ENCODE peak calls at places on chromosomes 2 and 18, in five cellular contexts. D is smooth muscle cell of the brain vasculature, P is mucosa of descending colon, S is A549, H is progenitor cell of endocrine pancreas. Z is an unnamed sample.

GRCh38 chr2:179936654-179937053 is 70.4 kb downstream of the CWC22 start:
- DNase-seq in D (no peak), P (no peak), S (no peak), H (peak), Z (no peak)

GRCh38 chr2:137957033-137957432 is 7.2 kb upstream of the HNMT start:
- DNase-seq in D (no peak), P (no peak), S (no peak), H (no peak), Z (no peak)

GRCh38 chr18:28149810-28150420 is 27.0 kb downstream of the CDH2 start:
- DNase-seq in D (no peak), P (no peak), S (no peak), H (no peak), Z (no peak)

GRCh38 chr2:226077031-226077430 is 677.5 kb downstream of the NYAP2 start:
- DNase-seq in D (no peak), P (no peak), S (no peak), H (no peak), Z (no peak)

GRCh38 chr18:80234398-80234797 is 12.9 kb downstream of the PARD6G start:
- DNase-seq in D (no peak), P (no peak), S (no peak), H (no peak), Z (no peak)

GRCh38 chr2:218434456-218434855 is 15.5 kb downstream of the VIL1 start:
- DNase-seq in D (no peak), P (no peak), S (no peak), H (no peak), Z (no peak)

GRCh38 chr18:10168477-10168876 is 254.7 kb downstream of the VAPA start:
- DNase-seq in D (no peak), P (no peak), S (no peak), H (no peak), Z (no peak)

GRCh38 chr2:152613235-152613634 is 104.0 kb downstream of the PRPF40A start:
- DNase-seq in D (no peak), P (no peak), S (no peak), H (no peak), Z (no peak)

GRCh38 chr2:128299628-128300027 is 19.0 kb downstream of the HS6ST1 start:
- DNase-seq in D (no peak), P (peak), S (no peak), H (no peak), Z (no peak)

GRCh38 chr2:39734451-39734850 is 44.6 kb downstream of the THUMPD2 start:
- DNase-seq in D (no peak), P (no peak), S (no peak), H (no peak), Z (no peak)

GRCh38 chr2:241801611-241802420 is 7.2 kb upstream of the NEU4 start:
- DNase-seq in D (no peak), P (peak), S (no peak), H (no peak), Z (no peak)

GRCh38 chr2:215411941-215412743 is 23.7 kb downstream of the FN1 start:
- DNase-seq in D (no peak), P (no peak), S (no peak), H (no peak), Z (no peak)

GRCh38 chr2:112723995-112724394 is 3.2 kb downstream of the NT5DC4 start:
- DNase-seq in D (no peak), P (no peak), S (no peak), H (no peak), Z (no peak)

GRCh38 chr2:204078003-204078698 is 141.6 kb downstream of the ICOS start:
- DNase-seq in D (no peak), P (no peak), S (no peak), H (no peak), Z (no peak)

GRCh38 chr2:120771111-120771555 is 35.5 kb downstream of the GLI2 start:
- DNase-seq in D (no peak), P (peak), S (no peak), H (no peak), Z (no peak)

GRCh38 chr2:109289823-109290222 is 160.8 kb downstream of the SH3RF3 start:
- DNase-seq in D (no peak), P (no peak), S (no peak), H (no peak), Z (no peak)

GRCh38 chr2:8636691-8637636 is 44.9 kb upstream of the ID2 start:
- DNase-seq in D (no peak), P (peak), S (no peak), H (no peak), Z (no peak)

GRCh38 chr2:152627010-152627957 is 90.0 kb downstream of the PRPF40A start:
- DNase-seq in D (no peak), P (no peak), S (peak), H (no peak), Z (no peak)

GRCh38 chr2:57906152-57906732 is 140.4 kb upstream of the VRK2 start:
- DNase-seq in D (peak), P (no peak), S (peak), H (no peak), Z (no peak)

GRCh38 chr2:109647636-109648035 is 33.5 kb downstream of the SOWAHC start:
- DNase-seq in D (no peak), P (no peak), S (no peak), H (no peak), Z (no peak)

GRCh38 chr2:145230546-145230945 is 710.6 kb upstream of the ZEB2 start:
- DNase-seq in D (no peak), P (no peak), S (no peak), H (no peak), Z (no peak)

GRCh38 chr2:230687498-230687897 is 25.1 kb upstream of the CAB39 start:
- DNase-seq in D (no peak), P (no peak), S (peak), H (no peak), Z (no peak)